ENCODE peak calls at places on chromosomes 4 and X, in five cellular contexts. X, G, N, T and W are unnamed samples.

GRCh38 chr4:104491826-104492771 is 2.6 kb downstream of the CXXC4 start:
- DNase-seq in X (no peak), G (no peak), N (peak), T (peak), W (no peak)

GRCh38 chr4:76512000-76512399 is 77.0 kb downstream of the SHROOM3 start:
- DNase-seq in X (no peak), G (no peak), N (no peak), T (no peak), W (no peak)

GRCh38 chrX:2608638-2609430 is 82.3 kb upstream of the CD99 start:
- DNase-seq in X (peak), G (no peak), N (peak), T (peak), W (peak)

GRCh38 chrX:9885150-9885549 is 82.0 kb upstream of the CLDN34 start:
- DNase-seq in X (peak), G (no peak), N (no peak), T (peak), W (peak)

GRCh38 chr4:99008051-99008450 is 12.5 kb downstream of the METAP1 start:
- DNase-seq in X (no peak), G (no peak), N (peak), T (no peak), W (no peak)

GRCh38 chrX:85024044-85024443 is 20.4 kb downstream of the APOOL start:
- DNase-seq in X (no peak), G (no peak), N (no peak), T (peak), W (no peak)

GRCh38 chrX:10110984-10111363 is 45.8 kb upstream of the CLCN4 start:
- DNase-seq in X (peak), G (no peak), N (no peak), T (no peak), W (peak)

GRCh38 chr4:24930136-24930535 is 17.3 kb upstream of the CCDC149 start:
- DNase-seq in X (no peak), G (no peak), N (no peak), T (peak), W (no peak)

GRCh38 chrX:13647709-13648212 is 5.2 kb upstream of the TCEANC start:
- DNase-seq in X (peak), G (no peak), N (peak), T (peak), W (no peak)

GRCh38 chr4:107718351-107718965 is 1.6 kb downstream of the PAPSS1 start:
- DNase-seq in X (no peak), G (no peak), N (peak), T (no peak), W (no peak)

GRCh38 chrX:97119474-97120109 is 235.9 kb downstream of the RPA4 start:
- DNase-seq in X (no peak), G (no peak), N (no peak), T (no peak), W (no peak)

GRCh38 chr4:106329027-106329618 is 12.8 kb downstream of the AIMP1 start:
- DNase-seq in X (no peak), G (no peak), N (peak), T (peak), W (no peak)

GRCh38 chr4:174516794-174517193 is 5.5 kb downstream of the HPGD start:
- DNase-seq in X (no peak), G (no peak), N (no peak), T (no peak), W (no peak)